ENCODE peak calls at places on chromosomes 11 and 22, in seven cellular contexts. One of them, this sample, is unnamed.

GRCh38 chr22:20268350-20269012 is 363 bp upstream of the RTN4R start:
- DNase-seq in T-helper 2 cell: peak
- DNase-seq in HuH-7: peak
- DNase-seq in occipital lobe: peak
- DNase-seq in A172: no peak
- DNase-seq in hypothalamus: no peak
- DNase-seq in CD8-positive, alpha-beta T cell: peak
- DNase-seq in this sample: peak

GRCh38 chr11:61482513-61482912 is 26.0 kb upstream of the LRRC10B start:
- DNase-seq in hypothalamus: no peak
- DNase-seq in HuH-7: peak
- DNase-seq in A172: no peak
- DNase-seq in T-helper 2 cell: no peak
- DNase-seq in CD8-positive, alpha-beta T cell: no peak
- DNase-seq in occipital lobe: no peak
- DNase-seq in this sample: no peak

GRCh38 chr11:121553806-121554205 is 101.0 kb upstream of the SORL1-AS1 start:
- DNase-seq in A172: peak
- DNase-seq in HuH-7: no peak
- DNase-seq in CD8-positive, alpha-beta T cell: no peak
- DNase-seq in T-helper 2 cell: no peak
- DNase-seq in occipital lobe: no peak
- DNase-seq in hypothalamus: no peak
- DNase-seq in this sample: no peak

GRCh38 chr22:17563936-17564391 is 666 bp downstream of the SLC25A18 start:
- DNase-seq in A172: no peak
- DNase-seq in occipital lobe: peak
- DNase-seq in CD8-positive, alpha-beta T cell: no peak
- DNase-seq in HuH-7: no peak
- DNase-seq in hypothalamus: no peak
- DNase-seq in T-helper 2 cell: no peak
- DNase-seq in this sample: no peak

GRCh38 chr11:115980336-115980735 is 476.1 kb upstream of the CADM1 start:
- DNase-seq in occipital lobe: no peak
- DNase-seq in A172: no peak
- DNase-seq in CD8-positive, alpha-beta T cell: no peak
- DNase-seq in hypothalamus: no peak
- DNase-seq in HuH-7: no peak
- DNase-seq in T-helper 2 cell: no peak
- DNase-seq in this sample: no peak

GRCh38 chr11:63940786-63941185 is 2.0 kb downstream of the NAA40 start:
- DNase-seq in T-helper 2 cell: no peak
- DNase-seq in CD8-positive, alpha-beta T cell: no peak
- DNase-seq in HuH-7: no peak
- DNase-seq in occipital lobe: no peak
- DNase-seq in hypothalamus: no peak
- DNase-seq in A172: no peak
- DNase-seq in this sample: no peak

GRCh38 chr22:49541451-49542230 is 286.0 kb downstream of the BRD1 start:
- DNase-seq in hypothalamus: no peak
- DNase-seq in occipital lobe: no peak
- DNase-seq in T-helper 2 cell: no peak
- DNase-seq in HuH-7: no peak
- DNase-seq in A172: no peak
- DNase-seq in CD8-positive, alpha-beta T cell: no peak
- DNase-seq in this sample: no peak

GRCh38 chr11:33273656-33274055 is 16.5 kb downstream of the HIPK3 start:
- DNase-seq in A172: no peak
- DNase-seq in occipital lobe: no peak
- DNase-seq in HuH-7: no peak
- DNase-seq in hypothalamus: no peak
- DNase-seq in T-helper 2 cell: no peak
- DNase-seq in CD8-positive, alpha-beta T cell: no peak
- DNase-seq in this sample: no peak

GRCh38 chr11:19426719-19427066 is 185.9 kb upstream of the E2F8 start:
- DNase-seq in HuH-7: no peak
- DNase-seq in T-helper 2 cell: no peak
- DNase-seq in occipital lobe: no peak
- DNase-seq in A172: no peak
- DNase-seq in CD8-positive, alpha-beta T cell: no peak
- DNase-seq in hypothalamus: no peak
- DNase-seq in this sample: no peak

GRCh38 chr22:31526275-31526674 is 29.9 kb downstream of the SFI1 start:
- DNase-seq in occipital lobe: no peak
- DNase-seq in A172: no peak
- DNase-seq in hypothalamus: no peak
- DNase-seq in T-helper 2 cell: peak
- DNase-seq in CD8-positive, alpha-beta T cell: no peak
- DNase-seq in HuH-7: no peak
- DNase-seq in this sample: peak

GRCh38 chr11:93198221-93198650 is 445 bp upstream of the SLC36A4 start:
- DNase-seq in CD8-positive, alpha-beta T cell: no peak
- DNase-seq in A172: peak
- DNase-seq in occipital lobe: no peak
- DNase-seq in hypothalamus: no peak
- DNase-seq in T-helper 2 cell: no peak
- DNase-seq in HuH-7: no peak
- DNase-seq in this sample: no peak

GRCh38 chr11:17457361-17458104 is 19.1 kb downstream of the ABCC8 start:
- DNase-seq in T-helper 2 cell: no peak
- DNase-seq in A172: no peak
- DNase-seq in CD8-positive, alpha-beta T cell: no peak
- DNase-seq in HuH-7: no peak
- DNase-seq in hypothalamus: no peak
- DNase-seq in occipital lobe: peak
- DNase-seq in this sample: no peak

GRCh38 chr22:26065847-26066246 is 103.4 kb upstream of the SEZ6L start:
- DNase-seq in occipital lobe: no peak
- DNase-seq in A172: no peak
- DNase-seq in CD8-positive, alpha-beta T cell: no peak
- DNase-seq in HuH-7: no peak
- DNase-seq in T-helper 2 cell: no peak
- DNase-seq in hypothalamus: no peak
- DNase-seq in this sample: no peak

GRCh38 chr22:45882881-45883810 is 93.8 kb downstream of the WNT7B start:
- DNase-seq in T-helper 2 cell: no peak
- DNase-seq in occipital lobe: no peak
- DNase-seq in CD8-positive, alpha-beta T cell: no peak
- DNase-seq in HuH-7: no peak
- DNase-seq in A172: no peak
- DNase-seq in hypothalamus: no peak
- DNase-seq in this sample: no peak

GRCh38 chr11:798093-798713 is at the start of gene SLC25A22:
- DNase-seq in hypothalamus: peak
- DNase-seq in occipital lobe: peak
- DNase-seq in CD8-positive, alpha-beta T cell: peak
- DNase-seq in T-helper 2 cell: peak
- DNase-seq in A172: peak
- DNase-seq in HuH-7: peak
- DNase-seq in this sample: peak

GRCh38 chr22:50627452-50627913 is 469 bp downstream of the ARSA start:
- DNase-seq in T-helper 2 cell: peak
- DNase-seq in A172: no peak
- DNase-seq in HuH-7: peak
- DNase-seq in CD8-positive, alpha-beta T cell: no peak
- DNase-seq in occipital lobe: no peak
- DNase-seq in hypothalamus: no peak
- DNase-seq in this sample: no peak

GRCh38 chr11:65008873-65009272 is 5.1 kb upstream of the ARL2 start:
- DNase-seq in occipital lobe: no peak
- DNase-seq in CD8-positive, alpha-beta T cell: no peak
- DNase-seq in T-helper 2 cell: no peak
- DNase-seq in A172: no peak
- DNase-seq in hypothalamus: no peak
- DNase-seq in HuH-7: no peak
- DNase-seq in this sample: no peak

GRCh38 chr22:46964773-46965550 is 202.5 kb downstream of the TBC1D22A start:
- DNase-seq in A172: no peak
- DNase-seq in occipital lobe: no peak
- DNase-seq in CD8-positive, alpha-beta T cell: no peak
- DNase-seq in T-helper 2 cell: no peak
- DNase-seq in HuH-7: no peak
- DNase-seq in hypothalamus: no peak
- DNase-seq in this sample: no peak

GRCh38 chr22:27603111-27603822 is 198.3 kb downstream of the MN1 start:
- DNase-seq in HuH-7: no peak
- DNase-seq in T-helper 2 cell: no peak
- DNase-seq in CD8-positive, alpha-beta T cell: no peak
- DNase-seq in hypothalamus: no peak
- DNase-seq in A172: no peak
- DNase-seq in occipital lobe: no peak
- DNase-seq in this sample: no peak

GRCh38 chr22:49727881-49728563 is 99.7 kb downstream of the BRD1 start:
- DNase-seq in T-helper 2 cell: no peak
- DNase-seq in CD8-positive, alpha-beta T cell: no peak
- DNase-seq in hypothalamus: no peak
- DNase-seq in HuH-7: no peak
- DNase-seq in A172: no peak
- DNase-seq in occipital lobe: no peak
- DNase-seq in this sample: no peak

GRCh38 chr11:58006940-58007339 is 16.7 kb upstream of the OR9Q1 start:
- DNase-seq in occipital lobe: no peak
- DNase-seq in T-helper 2 cell: no peak
- DNase-seq in CD8-positive, alpha-beta T cell: no peak
- DNase-seq in HuH-7: no peak
- DNase-seq in hypothalamus: no peak
- DNase-seq in A172: peak
- DNase-seq in this sample: no peak

GRCh38 chr11:65497141-65498041 is 1.5 kb upstream of the MALAT1 start:
- DNase-seq in occipital lobe: peak
- DNase-seq in A172: peak
- DNase-seq in hypothalamus: peak
- DNase-seq in T-helper 2 cell: peak
- DNase-seq in CD8-positive, alpha-beta T cell: peak
- DNase-seq in HuH-7: peak
- DNase-seq in this sample: peak

GRCh38 chr11:47143322-47143721 is 33.4 kb downstream of the ARFGAP2 start:
- DNase-seq in A172: peak
- DNase-seq in occipital lobe: no peak
- DNase-seq in T-helper 2 cell: no peak
- DNase-seq in hypothalamus: no peak
- DNase-seq in CD8-positive, alpha-beta T cell: no peak
- DNase-seq in HuH-7: no peak
- DNase-seq in this sample: no peak

GRCh38 chr11:28566643-28567042 is 458.5 kb downstream of the METTL15 start:
- DNase-seq in hypothalamus: peak
- DNase-seq in occipital lobe: peak
- DNase-seq in A172: peak
- DNase-seq in HuH-7: no peak
- DNase-seq in T-helper 2 cell: no peak
- DNase-seq in CD8-positive, alpha-beta T cell: no peak
- DNase-seq in this sample: no peak

GRCh38 chr22:50281384-50281760 is 11.2 kb upstream of the MAPK11 start:
- DNase-seq in CD8-positive, alpha-beta T cell: no peak
- DNase-seq in T-helper 2 cell: no peak
- DNase-seq in A172: no peak
- DNase-seq in occipital lobe: no peak
- DNase-seq in hypothalamus: no peak
- DNase-seq in HuH-7: no peak
- DNase-seq in this sample: no peak

GRCh38 chr11:119684361-119685072 is 44.5 kb downstream of the NECTIN1 start:
- DNase-seq in occipital lobe: no peak
- DNase-seq in hypothalamus: no peak
- DNase-seq in CD8-positive, alpha-beta T cell: no peak
- DNase-seq in HuH-7: no peak
- DNase-seq in A172: peak
- DNase-seq in T-helper 2 cell: no peak
- DNase-seq in this sample: no peak

GRCh38 chr22:26669060-26669481 is 11.7 kb downstream of the MIAT start:
- DNase-seq in T-helper 2 cell: no peak
- DNase-seq in CD8-positive, alpha-beta T cell: no peak
- DNase-seq in hypothalamus: no peak
- DNase-seq in HuH-7: peak
- DNase-seq in A172: peak
- DNase-seq in occipital lobe: no peak
- DNase-seq in this sample: no peak

GRCh38 chr11:47578524-47579460 is at the start of the genes KBTBD4 and NDUFS3:
- DNase-seq in hypothalamus: peak
- DNase-seq in CD8-positive, alpha-beta T cell: peak
- DNase-seq in T-helper 2 cell: peak
- DNase-seq in HuH-7: peak
- DNase-seq in A172: peak
- DNase-seq in occipital lobe: peak
- DNase-seq in this sample: peak

GRCh38 chr11:72141066-72141465 is 5.5 kb downstream of the FOLR3 start:
- DNase-seq in A172: peak
- DNase-seq in occipital lobe: no peak
- DNase-seq in hypothalamus: no peak
- DNase-seq in CD8-positive, alpha-beta T cell: no peak
- DNase-seq in HuH-7: no peak
- DNase-seq in T-helper 2 cell: peak
- DNase-seq in this sample: no peak

GRCh38 chr11:76597533-76598425 is 72.8 kb downstream of the LRRC32 start:
- DNase-seq in T-helper 2 cell: peak
- DNase-seq in A172: no peak
- DNase-seq in CD8-positive, alpha-beta T cell: no peak
- DNase-seq in HuH-7: no peak
- DNase-seq in occipital lobe: no peak
- DNase-seq in hypothalamus: no peak
- DNase-seq in this sample: no peak

GRCh38 chr22:48591286-48592065 is 1236.2 kb downstream of the BRD1 start:
- DNase-seq in HuH-7: no peak
- DNase-seq in CD8-positive, alpha-beta T cell: no peak
- DNase-seq in A172: no peak
- DNase-seq in hypothalamus: no peak
- DNase-seq in occipital lobe: no peak
- DNase-seq in T-helper 2 cell: no peak
- DNase-seq in this sample: no peak

GRCh38 chr11:12174145-12175143 is 64.1 kb downstream of the MICAL2 start:
- DNase-seq in occipital lobe: no peak
- DNase-seq in hypothalamus: no peak
- DNase-seq in HuH-7: no peak
- DNase-seq in A172: peak
- DNase-seq in T-helper 2 cell: peak
- DNase-seq in CD8-positive, alpha-beta T cell: no peak
- DNase-seq in this sample: no peak

GRCh38 chr11:95230054-95231034 is 658 bp downstream of the SESN3 start:
- DNase-seq in HuH-7: peak
- DNase-seq in occipital lobe: no peak
- DNase-seq in T-helper 2 cell: peak
- DNase-seq in CD8-positive, alpha-beta T cell: no peak
- DNase-seq in hypothalamus: no peak
- DNase-seq in A172: no peak
- DNase-seq in this sample: peak

GRCh38 chr22:32623943-32624342 is 149.3 kb downstream of the FBXO7 start:
- DNase-seq in HuH-7: no peak
- DNase-seq in A172: no peak
- DNase-seq in hypothalamus: no peak
- DNase-seq in CD8-positive, alpha-beta T cell: no peak
- DNase-seq in T-helper 2 cell: no peak
- DNase-seq in occipital lobe: peak
- DNase-seq in this sample: no peak

GRCh38 chr11:68816917-68817419 is 24.7 kb downstream of the CPT1A start:
- DNase-seq in occipital lobe: no peak
- DNase-seq in A172: no peak
- DNase-seq in hypothalamus: no peak
- DNase-seq in HuH-7: no peak
- DNase-seq in T-helper 2 cell: peak
- DNase-seq in CD8-positive, alpha-beta T cell: no peak
- DNase-seq in this sample: no peak

GRCh38 chr11:67510023-67510345 is 2.0 kb upstream of the CDK2AP2 start:
- DNase-seq in A172: no peak
- DNase-seq in HuH-7: no peak
- DNase-seq in T-helper 2 cell: no peak
- DNase-seq in hypothalamus: no peak
- DNase-seq in CD8-positive, alpha-beta T cell: no peak
- DNase-seq in occipital lobe: no peak
- DNase-seq in this sample: no peak

GRCh38 chr11:70606951-70607330 is 208.6 kb downstream of the CTTN start:
- DNase-seq in A172: no peak
- DNase-seq in hypothalamus: no peak
- DNase-seq in occipital lobe: no peak
- DNase-seq in CD8-positive, alpha-beta T cell: no peak
- DNase-seq in T-helper 2 cell: no peak
- DNase-seq in HuH-7: no peak
- DNase-seq in this sample: no peak

GRCh38 chr11:39374963-39375698 is 2084.3 kb downstream of the LRRC4C start:
- DNase-seq in hypothalamus: no peak
- DNase-seq in CD8-positive, alpha-beta T cell: no peak
- DNase-seq in HuH-7: peak
- DNase-seq in occipital lobe: no peak
- DNase-seq in A172: peak
- DNase-seq in T-helper 2 cell: peak
- DNase-seq in this sample: no peak